ENCODE peak calls at places on chromosomes 6 and 20, in ten cellular contexts. N, V, Z, W, Q, J, D, F, S and Y are unnamed samples.

GRCh38 chr6:16432075-16433032 is 194.0 kb downstream of the GMPR start:
- DNase-seq in N (no peak), V (peak; percentile 81), Z (no peak), W (peak; percentile 89), Q (no peak), J (no peak), D (no peak), F (no peak), S (no peak), Y (no peak)

GRCh38 chr20:62560162-62560561 is 82.1 kb upstream of the SLCO4A1 start:
- DNase-seq in N (no peak), V (no peak), Z (no peak), W (no peak), Q (no peak), J (no peak), D (no peak), F (no peak), S (no peak), Y (no peak)

GRCh38 chr6:68082086-68082485 is 553.0 kb upstream of the ADGRB3 start:
- DNase-seq in N (no peak), V (no peak), Z (no peak), W (no peak), Q (no peak), J (no peak), D (no peak), F (no peak), S (no peak), Y (no peak)

GRCh38 chr20:891121-892080 is 24.7 kb downstream of the ANGPT4 start:
- DNase-seq in N (peak; percentile 74), V (peak; percentile 37), Z (no peak), W (peak; percentile 52), Q (no peak), J (no peak), D (no peak), F (no peak), S (no peak), Y (no peak)

GRCh38 chr20:35122787-35123405 is 24.2 kb downstream of the EDEM2 start:
- DNase-seq in N (no peak), V (peak; percentile 54), Z (no peak), W (no peak), Q (no peak), J (no peak), D (no peak), F (no peak), S (no peak), Y (no peak)

GRCh38 chr6:125196613-125197012 is 43.0 kb downstream of the TPD52L1 start:
- DNase-seq in N (no peak), V (no peak), Z (no peak), W (no peak), Q (no peak), J (no peak), D (no peak), F (no peak), S (no peak), Y (no peak)

GRCh38 chr6:134516582-134516981 is 198.7 kb upstream of the SGK1 start:
- DNase-seq in N (no peak), V (peak; percentile 38), Z (no peak), W (no peak), Q (no peak), J (no peak), D (no peak), F (no peak), S (no peak), Y (no peak)

GRCh38 chr6:129486333-129486732 is 223.6 kb downstream of the ARHGAP18 start:
- DNase-seq in N (no peak), V (no peak), Z (no peak), W (no peak), Q (no peak), J (no peak), D (no peak), F (no peak), S (no peak), Y (no peak)

GRCh38 chr20:12575352-12576095 is 433.2 kb upstream of the SPTLC3 start:
- DNase-seq in N (peak; percentile 71), V (no peak), Z (peak; percentile 77), W (no peak), Q (no peak), J (no peak), D (no peak), F (no peak), S (no peak), Y (no peak)

GRCh38 chr6:150143521-150144293 is 863 bp downstream of the PPP1R14C start:
- DNase-seq in N (no peak), V (no peak), Z (no peak), W (no peak), Q (no peak), J (peak; percentile 85), D (no peak), F (no peak), S (peak; percentile 19), Y (peak; percentile 31)

GRCh38 chr6:26121141-26122004 is 34.1 kb downstream of the HFE start:
- DNase-seq in N (no peak), V (no peak), Z (no peak), W (no peak), Q (no peak), J (no peak), D (no peak), F (no peak), S (no peak), Y (no peak)

GRCh38 chr20:32731882-32732266 is 11.4 kb downstream of the COMMD7 start:
- DNase-seq in N (no peak), V (peak; percentile 45), Z (no peak), W (no peak), Q (no peak), J (no peak), D (no peak), F (no peak), S (no peak), Y (no peak)

GRCh38 chr6:139028658-139029469 is at the start of gene ABRACL:
- DNase-seq in N (peak; percentile 63), V (peak; percentile 73), Z (peak; percentile 76), W (peak; percentile 18), Q (peak; percentile 67), J (peak; percentile 92), D (peak; percentile 73), F (peak; percentile 30), S (peak; percentile 11), Y (peak; percentile 81)

GRCh38 chr20:62837790-62838458 is 21.1 kb downstream of the COL9A3 start:
- DNase-seq in N (no peak), V (no peak), Z (peak; percentile 68), W (no peak), Q (no peak), J (peak; percentile 66), D (no peak), F (no peak), S (peak; percentile 33), Y (no peak)

GRCh38 chr6:134674562-134674961 is 275.3 kb downstream of the ALDH8A1 start:
- DNase-seq in N (no peak), V (no peak), Z (no peak), W (no peak), Q (no peak), J (no peak), D (no peak), F (peak; percentile 49), S (no peak), Y (no peak)